ENCODE peak calls at places on chromosomes 3 and 15, in four cellular contexts. K is Karpas-422, M is cardiac muscle cell, V is pancreas. I is an unnamed sample.

GRCh38 chr3:13631256-13631655 is 82.3 kb downstream of the FBLN2 start:
- DNase-seq in K (no peak), M (no peak), V (no peak), I (no peak)

GRCh38 chr15:36469567-36469966 is 109.9 kb upstream of the CDIN1 start:
- DNase-seq in K (no peak), M (no peak), V (no peak), I (no peak)

GRCh38 chr15:36645106-36645505 is 65.7 kb downstream of the CDIN1 start:
- DNase-seq in K (peak; percentile 59), M (no peak), V (no peak), I (no peak)

GRCh38 chr3:66441124-66441523 is 59.7 kb downstream of the LRIG1 start:
- DNase-seq in K (no peak), M (no peak), V (no peak), I (no peak)

GRCh38 chr15:28994142-28994829 is 108.5 kb downstream of the APBA2 start:
- DNase-seq in K (no peak), M (no peak), V (no peak), I (no peak)

GRCh38 chr3:188212308-188212969 is 58.5 kb downstream of the LPP start:
- DNase-seq in K (no peak), M (peak; percentile 55), V (no peak), I (no peak)

GRCh38 chr3:46926039-46926438 is 48.5 kb downstream of the PTH1R start:
- DNase-seq in K (no peak), M (no peak), V (no peak), I (no peak)

GRCh38 chr3:14410501-14411165 is 8.2 kb downstream of the SLC6A6 start:
- DNase-seq in K (no peak), M (no peak), V (no peak), I (no peak)

GRCh38 chr3:183844606-183845005 is 19.2 kb upstream of the MAP6D1 start:
- DNase-seq in K (no peak), M (no peak), V (no peak), I (no peak)

GRCh38 chr15:99509686-99510461 is 55.9 kb upstream of the MEF2A start:
- DNase-seq in K (peak; percentile 79), M (no peak), V (no peak), I (no peak)

GRCh38 chr3:26068890-26069289 is 279.0 kb downstream of the OXSM start:
- DNase-seq in K (no peak), M (no peak), V (no peak), I (no peak)

GRCh38 chr3:4462641-4463040 is 4.4 kb downstream of the SUMF1 start:
- DNase-seq in K (no peak), M (no peak), V (no peak), I (no peak)

GRCh38 chr3:23805881-23806321 is at the start of gene UBE2E1:
- DNase-seq in K (peak; percentile 89), M (peak; percentile 83), V (peak; percentile 63), I (peak; percentile 69)

GRCh38 chr3:24494616-24495333 is at the start of gene THRB:
- DNase-seq in K (no peak), M (peak; percentile 75), V (peak; percentile 76), I (no peak)

GRCh38 chr3:126683069-126683468 is 21.0 kb upstream of the CHCHD6 start:
- DNase-seq in K (no peak), M (no peak), V (no peak), I (no peak)

GRCh38 chr15:72133211-72133610 is 15.0 kb downstream of the SENP8 start:
- DNase-seq in K (no peak), M (no peak), V (no peak), I (no peak)

GRCh38 chr15:64989331-64990167 is at the start of gene SPG21:
- DNase-seq in K (peak; percentile 98), M (peak; percentile 96), V (peak; percentile 93), I (peak; percentile 85)

GRCh38 chr3:71010731-71011455 is 572.6 kb downstream of the FOXP1 start:
- DNase-seq in K (peak; percentile 63), M (no peak), V (no peak), I (peak; percentile 83)

GRCh38 chr15:74381481-74381880 is 14.0 kb upstream of the CYP11A1 start:
- DNase-seq in K (no peak), M (no peak), V (no peak), I (no peak)

GRCh38 chr3:137582484-137582883 is 181.6 kb upstream of the SOX14 start:
- DNase-seq in K (no peak), M (no peak), V (no peak), I (no peak)

GRCh38 chr3:15478300-15478979 is 43.1 kb downstream of the COLQ start:
- DNase-seq in K (no peak), M (no peak), V (peak; percentile 35), I (no peak)

GRCh38 chr3:126127904-126128303 is 44.0 kb upstream of the SLC41A3 start:
- DNase-seq in K (no peak), M (no peak), V (no peak), I (no peak)

GRCh38 chr15:74863239-74864056 is 9.7 kb downstream of the SCAMP2 start:
- DNase-seq in K (no peak), M (no peak), V (no peak), I (no peak)

GRCh38 chr15:69451951-69452701 is 492 bp upstream of the RPLP1 start:
- DNase-seq in K (peak; percentile 65), M (no peak), V (no peak), I (no peak)

GRCh38 chr3:195451373-195452000 is 8.7 kb upstream of the ACAP2 start:
- DNase-seq in K (no peak), M (no peak), V (no peak), I (no peak)

GRCh38 chr15:40921949-40922607 is 7.1 kb upstream of the DLL4 start:
- DNase-seq in K (no peak), M (no peak), V (no peak), I (no peak)

GRCh38 chr3:138479355-138479964 is 45.0 kb downstream of the ESYT3 start:
- DNase-seq in K (peak; percentile 88), M (peak; percentile 72), V (no peak), I (no peak)

GRCh38 chr3:32278714-32279113 is 40.2 kb downstream of the CMTM8 start:
- DNase-seq in K (no peak), M (no peak), V (no peak), I (no peak)

GRCh38 chr15:55915876-55916567 is 77.4 kb downstream of the NEDD4 start:
- DNase-seq in K (no peak), M (no peak), V (no peak), I (no peak)

GRCh38 chr3:20060924-20061323 is 20.7 kb downstream of the KAT2B start:
- DNase-seq in K (no peak), M (no peak), V (no peak), I (no peak)

GRCh38 chr3:122233109-122233952 is 49.9 kb downstream of the CASR start:
- DNase-seq in K (no peak), M (no peak), V (no peak), I (no peak)

GRCh38 chr3:48847586-48848423 is at the start of gene PRKAR2A:
- DNase-seq in K (peak; percentile 95), M (peak; percentile 91), V (peak; percentile 88), I (peak; percentile 71)
- H3K27ac ChIP-seq in K (peak within 1 kb of the TSS; percentile 70), M (peak within 1 kb of the TSS; percentile 76), V (peak within 1 kb of the TSS; percentile 94), I (peak within 1 kb of the TSS; percentile 79)

DNA sequence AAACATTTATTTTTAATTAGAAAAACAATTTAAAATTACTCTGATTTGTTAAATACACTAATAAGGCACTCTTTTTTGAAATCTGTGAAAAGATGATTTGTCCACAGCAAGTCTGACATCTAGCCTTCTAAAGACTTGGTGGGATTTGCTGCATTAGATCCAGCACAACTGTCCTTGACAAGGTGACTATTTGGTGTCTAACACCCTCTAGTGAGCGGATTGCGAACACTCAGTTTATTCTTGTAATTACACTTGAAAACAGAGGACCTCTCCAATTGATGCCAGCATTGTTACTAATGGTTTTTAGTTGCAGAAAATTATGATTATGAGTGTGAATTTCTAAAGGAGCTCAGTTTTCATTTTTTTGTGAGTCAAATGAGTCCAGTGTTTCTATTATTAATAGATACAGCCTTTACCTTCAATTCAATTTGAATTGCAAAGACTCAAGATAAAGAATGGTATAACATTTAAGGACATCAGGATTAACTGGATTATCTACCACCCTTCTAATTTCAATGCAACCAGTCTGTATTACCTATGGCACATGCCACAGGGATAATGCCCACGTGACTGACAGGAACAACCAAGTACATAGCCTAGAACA is 29.7 kb upstream of the STRIT1 start:
- DNase-seq in K (peak; percentile 89), M (peak; percentile 83), V (no peak), I (no peak)
- H3K4me1 ChIP-seq in K (peaks cover 4% of the 10 kb centered on the region), M (no peaks in the 10 kb centered on the region), V (no peaks in the 10 kb centered on the region), I (no peaks in the 10 kb centered on the region)

GRCh38 chr15:91861223-91861622 is 7.7 kb downstream of the SLCO3A1 start:
- DNase-seq in K (peak; percentile 72), M (no peak), V (no peak), I (no peak)
- H3K27ac ChIP-seq in K (peak overlapping the region; percentile 100), M (no peak overlapping the region), V (no peak overlapping the region), I (no peak overlapping the region)

GRCh38 chr15:100836501-100836900 is 43.1 kb upstream of the ALDH1A3 start:
- DNase-seq in K (no peak), M (no peak), V (no peak), I (no peak)
- H3K4me1 ChIP-seq in K (no peaks in the 10 kb centered on the region), M (no peaks in the 10 kb centered on the region), V (no peaks in the 10 kb centered on the region), I (no peaks in the 10 kb centered on the region)

DNA sequence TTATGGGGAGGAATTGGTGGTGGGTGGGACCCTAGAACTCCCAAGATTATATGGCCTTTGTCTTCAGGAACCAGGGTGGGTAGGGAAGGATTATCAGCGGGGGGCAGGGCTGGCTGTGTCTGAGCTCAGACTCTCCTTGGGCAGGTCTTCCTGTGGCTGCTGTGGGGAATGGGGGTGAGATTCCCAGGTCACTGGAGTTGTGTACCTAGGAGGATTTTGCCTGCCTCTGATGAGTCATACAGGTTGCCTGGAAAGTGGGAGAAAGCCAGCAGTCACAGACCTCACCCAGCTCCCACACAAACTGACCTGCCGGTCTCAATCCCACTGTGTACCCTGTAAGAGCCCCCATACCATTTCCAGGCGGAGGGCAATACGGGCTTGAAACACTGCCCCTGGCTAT is 209.9 kb upstream of the CNTN3 start:
- DNase-seq in K (no peak), M (no peak), V (no peak), I (no peak)
- H3K27ac ChIP-seq in K (no peak overlapping the region), M (no peak overlapping the region), V (peak overlapping the region; percentile 37), I (no peak overlapping the region)

I was measured in naive thymus-derived CD4-positive, alpha-beta T cell.